ENCODE peak calls at places on chromosomes 7 and 10, in seven cellular contexts. N is heart right ventricle; X is caudate nucleus; H is body of pancreas; W is H54; Z is iris pigment epithelial cell; D is CD8-positive, alpha-beta T cell. B is an unnamed sample.

GRCh38 chr10:123624086-123624485 is 42.1 kb upstream of the GPR26 start:
- DNase-seq in N (no peak), X (no peak), H (no peak), W (no peak), Z (no peak), D (no peak), B (no peak)

GRCh38 chr10:95360122-95360715 is 69.4 kb upstream of the PDLIM1 start:
- DNase-seq in N (no peak), X (no peak), H (no peak), W (no peak), Z (peak), D (no peak), B (no peak)

GRCh38 chr7:35691827-35692307 is 3.1 kb downstream of the HERPUD2 start:
- DNase-seq in N (no peak), X (no peak), H (no peak), W (no peak), Z (no peak), D (peak), B (no peak)

GRCh38 chr10:130022501-130023299 is 58.6 kb upstream of the EBF3 start:
- DNase-seq in N (no peak), X (no peak), H (no peak), W (peak), Z (peak), D (no peak), B (peak)

GRCh38 chr10:6746782-6747181 is 166.7 kb upstream of the PRKCQ start:
- DNase-seq in N (no peak), X (no peak), H (no peak), W (no peak), Z (peak), D (no peak), B (peak)

GRCh38 chr7:116528008-116528789 is 3.4 kb downstream of the CAV1 start:
- DNase-seq in N (peak), X (no peak), H (peak), W (peak), Z (peak), D (no peak), B (peak)

GRCh38 chr7:82549616-82550285 is 106.2 kb upstream of the CACNA2D1 start:
- DNase-seq in N (no peak), X (no peak), H (no peak), W (no peak), Z (no peak), D (no peak), B (no peak)

GRCh38 chr7:40711706-40712105 is 576.9 kb downstream of the SUGCT start:
- DNase-seq in N (no peak), X (no peak), H (no peak), W (no peak), Z (no peak), D (no peak), B (no peak)

GRCh38 chr10:23999445-23999844 is 209.5 kb upstream of the KIAA1217 start:
- DNase-seq in N (no peak), X (no peak), H (no peak), W (no peak), Z (no peak), D (no peak), B (no peak)

GRCh38 chr7:139054101-139054500 is 18.3 kb upstream of the ZC3HAV1L start:
- DNase-seq in N (no peak), X (no peak), H (no peak), W (no peak), Z (peak), D (no peak), B (no peak)

GRCh38 chr10:95501203-95502094 is 59.7 kb downstream of the SORBS1 start:
- DNase-seq in N (no peak), X (no peak), H (peak), W (no peak), Z (no peak), D (no peak), B (no peak)

GRCh38 chr10:128263891-128264688 is 137.9 kb upstream of the MKI67 start:
- DNase-seq in N (peak), X (peak), H (peak), W (no peak), Z (peak), D (peak), B (peak)

GRCh38 chr10:91434041-91434440 is 23.9 kb downstream of the HECTD2 start:
- DNase-seq in N (no peak), X (no peak), H (no peak), W (no peak), Z (peak), D (no peak), B (peak)

GRCh38 chr10:93410697-93411348 is 71.3 kb downstream of the MYOF start:
- DNase-seq in N (no peak), X (no peak), H (no peak), W (no peak), Z (no peak), D (no peak), B (no peak)

GRCh38 chr7:146591976-146592375 is 475.4 kb downstream of the CNTNAP2 start:
- DNase-seq in N (no peak), X (no peak), H (no peak), W (no peak), Z (no peak), D (no peak), B (no peak)

GRCh38 chr7:130096243-130096827 is 26.0 kb downstream of the KLHDC10 start:
- DNase-seq in N (no peak), X (no peak), H (no peak), W (no peak), Z (no peak), D (no peak), B (no peak)

GRCh38 chr7:14341200-14341599 is 351.7 kb upstream of the ETV1 start:
- DNase-seq in N (no peak), X (no peak), H (no peak), W (no peak), Z (no peak), D (no peak), B (no peak)

GRCh38 chr7:143437568-143437967 is 5.7 kb upstream of the TAS2R60 start:
- DNase-seq in N (no peak), X (no peak), H (no peak), W (no peak), Z (no peak), D (no peak), B (no peak)

GRCh38 chr10:31146496-31147219 is 115.0 kb upstream of the ZNF438 start:
- DNase-seq in N (peak), X (no peak), H (no peak), W (peak), Z (peak), D (no peak), B (peak)

GRCh38 chr10:120600871-120601644 is 144.0 kb downstream of the PLPP4 start:
- DNase-seq in N (no peak), X (no peak), H (no peak), W (no peak), Z (peak), D (no peak), B (peak)

GRCh38 chr10:110208614-110209398 is 1.4 kb downstream of the MXI1 start:
- DNase-seq in N (peak), X (peak), H (peak), W (no peak), Z (peak), D (peak), B (peak)